ENCODE peak calls at places on chromosomes 6 and 20, in six cellular contexts. One of them, this sample, is unnamed.
A peak's percentile ranks its signal among the peaks of the same experiment; 100 is the strongest.

GRCh38 chr20:62598761-62599194 is 43.5 kb upstream of the SLCO4A1 start:
- DNase-seq in tibial artery: no peak
- DNase-seq in GM12865: peak; percentile 70
- DNase-seq in ascending aorta: no peak
- DNase-seq in pancreas: peak; percentile 51
- DNase-seq in AG10803: no peak
- DNase-seq in this sample: no peak

GRCh38 chr20:57135875-57136274 is 130.6 kb downstream of the BMP7 start:
- DNase-seq in pancreas: no peak
- DNase-seq in AG10803: no peak
- DNase-seq in GM12865: no peak
- DNase-seq in tibial artery: peak; percentile 25
- DNase-seq in ascending aorta: no peak
- DNase-seq in this sample: no peak

GRCh38 chr6:37029249-37029959 is 23.9 kb downstream of the FGD2 start:
- DNase-seq in ascending aorta: peak; percentile 62
- DNase-seq in AG10803: peak; percentile 84
- DNase-seq in pancreas: no peak
- DNase-seq in tibial artery: peak; percentile 80
- DNase-seq in GM12865: peak; percentile 68
- DNase-seq in this sample: no peak

GRCh38 chr6:99143108-99143828 is 195.5 kb upstream of the FBXL4 start:
- DNase-seq in ascending aorta: no peak
- DNase-seq in AG10803: no peak
- DNase-seq in GM12865: no peak
- DNase-seq in tibial artery: no peak
- DNase-seq in pancreas: no peak
- DNase-seq in this sample: no peak

GRCh38 chr20:22333885-22334545 is 250.4 kb downstream of the FOXA2 start:
- DNase-seq in tibial artery: no peak
- DNase-seq in pancreas: peak; percentile 54
- DNase-seq in AG10803: peak; percentile 64
- DNase-seq in ascending aorta: no peak
- DNase-seq in GM12865: peak; percentile 68
- DNase-seq in this sample: no peak

GRCh38 chr6:27161946-27162603 is 85.4 kb upstream of the PRSS16 start:
- DNase-seq in AG10803: peak; percentile 54
- DNase-seq in tibial artery: no peak
- DNase-seq in GM12865: peak; percentile 62
- DNase-seq in ascending aorta: no peak
- DNase-seq in pancreas: no peak
- DNase-seq in this sample: no peak

GRCh38 chr20:58374906-58375760 is 13.9 kb upstream of the VAPB start:
- DNase-seq in GM12865: no peak
- DNase-seq in ascending aorta: no peak
- DNase-seq in AG10803: peak; percentile 58
- DNase-seq in tibial artery: no peak
- DNase-seq in pancreas: no peak
- DNase-seq in this sample: no peak

GRCh38 chr20:52572687-52573086 is 381.1 kb upstream of the ZFP64 start:
- DNase-seq in AG10803: peak; percentile 5
- DNase-seq in pancreas: no peak
- DNase-seq in GM12865: no peak
- DNase-seq in ascending aorta: no peak
- DNase-seq in tibial artery: no peak
- DNase-seq in this sample: no peak

GRCh38 chr20:53914861-53915458 is 155.4 kb downstream of the BCAS1 start:
- DNase-seq in AG10803: no peak
- DNase-seq in pancreas: no peak
- DNase-seq in tibial artery: no peak
- DNase-seq in GM12865: no peak
- DNase-seq in ascending aorta: no peak
- DNase-seq in this sample: no peak

GRCh38 chr6:506508-506907 is 115.0 kb downstream of the IRF4 start:
- DNase-seq in ascending aorta: no peak
- DNase-seq in GM12865: peak; percentile 39
- DNase-seq in pancreas: no peak
- DNase-seq in tibial artery: no peak
- DNase-seq in AG10803: no peak
- DNase-seq in this sample: no peak

GRCh38 chr6:82988904-82989303 is 76.7 kb downstream of the UBE3D start:
- DNase-seq in ascending aorta: no peak
- DNase-seq in AG10803: no peak
- DNase-seq in GM12865: no peak
- DNase-seq in pancreas: no peak
- DNase-seq in tibial artery: no peak
- DNase-seq in this sample: no peak

GRCh38 chr6:106254636-106255035 is 70.9 kb downstream of the ATG5 start:
- DNase-seq in tibial artery: no peak
- DNase-seq in pancreas: no peak
- DNase-seq in GM12865: no peak
- DNase-seq in AG10803: peak; percentile 77
- DNase-seq in ascending aorta: no peak
- DNase-seq in this sample: no peak

GRCh38 chr20:50554694-50555579 is 44.8 kb downstream of the PTPN1 start:
- DNase-seq in pancreas: no peak
- DNase-seq in GM12865: no peak
- DNase-seq in tibial artery: no peak
- DNase-seq in ascending aorta: no peak
- DNase-seq in AG10803: no peak
- DNase-seq in this sample: no peak

GRCh38 chr6:164107297-164107995 is 692.9 kb downstream of the QKI start:
- DNase-seq in pancreas: no peak
- DNase-seq in AG10803: peak; percentile 36
- DNase-seq in ascending aorta: no peak
- DNase-seq in tibial artery: no peak
- DNase-seq in GM12865: no peak
- DNase-seq in this sample: no peak

GRCh38 chr6:142694054-142694453 is 250.9 kb downstream of the HIVEP2 start:
- DNase-seq in ascending aorta: no peak
- DNase-seq in pancreas: no peak
- DNase-seq in AG10803: peak; percentile 59
- DNase-seq in tibial artery: no peak
- DNase-seq in GM12865: no peak
- DNase-seq in this sample: no peak

GRCh38 chr6:51868591-51869355 is 218.6 kb downstream of the PKHD1 start:
- DNase-seq in ascending aorta: no peak
- DNase-seq in tibial artery: no peak
- DNase-seq in AG10803: no peak
- DNase-seq in GM12865: peak; percentile 29
- DNase-seq in pancreas: no peak
- DNase-seq in this sample: no peak

GRCh38 chr6:63813531-63813930 is 177.9 kb downstream of the PHF3 start:
- DNase-seq in AG10803: no peak
- DNase-seq in pancreas: no peak
- DNase-seq in tibial artery: no peak
- DNase-seq in GM12865: no peak
- DNase-seq in ascending aorta: no peak
- DNase-seq in this sample: no peak
- TF ChIP-seq CTCF in AG10803: peak; percentile 16
- TF ChIP-seq CTCF in pancreas: no peak
- TF ChIP-seq CTCF in tibial artery: no peak
- TF ChIP-seq CTCF in GM12865: no peak
- TF ChIP-seq CTCF in ascending aorta: no peak
- TF ChIP-seq CTCF in this sample: no peak

GRCh38 chr6:128952902-128953301 is 70.0 kb downstream of the LAMA2 start:
- DNase-seq in AG10803: no peak
- DNase-seq in tibial artery: no peak
- DNase-seq in ascending aorta: no peak
- DNase-seq in pancreas: no peak
- DNase-seq in GM12865: no peak
- DNase-seq in this sample: no peak

GRCh38 chr6:128950864-128951263 is 67.9 kb downstream of the LAMA2 start:
- DNase-seq in tibial artery: no peak
- DNase-seq in pancreas: no peak
- DNase-seq in GM12865: no peak
- DNase-seq in AG10803: no peak
- DNase-seq in ascending aorta: no peak
- DNase-seq in this sample: no peak

GRCh38 chr6:128954308-128955043 is 71.5 kb downstream of the LAMA2 start:
- DNase-seq in AG10803: no peak
- DNase-seq in GM12865: no peak
- DNase-seq in tibial artery: no peak
- DNase-seq in pancreas: no peak
- DNase-seq in ascending aorta: no peak
- DNase-seq in this sample: no peak
- TF ChIP-seq CTCF in AG10803: no peak
- TF ChIP-seq CTCF in GM12865: no peak
- TF ChIP-seq CTCF in tibial artery: no peak
- TF ChIP-seq CTCF in pancreas: no peak
- TF ChIP-seq CTCF in ascending aorta: no peak
- TF ChIP-seq CTCF in this sample: no peak

GRCh38 chr6:10511477-10511876 is 9.7 kb upstream of the GCNT2 start:
- DNase-seq in GM12865: no peak
- DNase-seq in ascending aorta: no peak
- DNase-seq in AG10803: peak; percentile 8
- DNase-seq in tibial artery: no peak
- DNase-seq in pancreas: no peak
- DNase-seq in this sample: no peak

GRCh38 chr6:10516953-10517352 is 4.2 kb upstream of the GCNT2 start:
- DNase-seq in ascending aorta: no peak
- DNase-seq in tibial artery: no peak
- DNase-seq in GM12865: no peak
- DNase-seq in pancreas: no peak
- DNase-seq in AG10803: no peak
- DNase-seq in this sample: no peak

GRCh38 chr6:10510592-10511367 is 10.4 kb upstream of the GCNT2 start:
- DNase-seq in AG10803: peak; percentile 11
- DNase-seq in GM12865: peak; percentile 76
- DNase-seq in pancreas: peak; percentile 78
- DNase-seq in tibial artery: no peak
- DNase-seq in ascending aorta: no peak
- DNase-seq in this sample: no peak

GRCh38 chr6:10514049-10514780 is 6.9 kb upstream of the GCNT2 start:
- DNase-seq in ascending aorta: no peak
- DNase-seq in pancreas: no peak
- DNase-seq in tibial artery: no peak
- DNase-seq in AG10803: no peak
- DNase-seq in GM12865: no peak
- DNase-seq in this sample: no peak

GRCh38 chr6:10513544-10513943 is 7.6 kb upstream of the GCNT2 start:
- DNase-seq in tibial artery: no peak
- DNase-seq in GM12865: no peak
- DNase-seq in pancreas: no peak
- DNase-seq in AG10803: no peak
- DNase-seq in ascending aorta: no peak
- DNase-seq in this sample: no peak
- TF ChIP-seq CTCF in tibial artery: no peak
- TF ChIP-seq CTCF in GM12865: no peak
- TF ChIP-seq CTCF in pancreas: no peak
- TF ChIP-seq CTCF in AG10803: no peak
- TF ChIP-seq CTCF in ascending aorta: no peak
- TF ChIP-seq CTCF in this sample: no peak

GRCh38 chr6:32558426-32559057 is 28.5 kb upstream of the HLA-DRB5 start:
- DNase-seq in GM12865: no peak
- DNase-seq in ascending aorta: no peak
- DNase-seq in tibial artery: no peak
- DNase-seq in pancreas: no peak
- DNase-seq in AG10803: no peak
- DNase-seq in this sample: no peak
- TF ChIP-seq CTCF in GM12865: no peak
- TF ChIP-seq CTCF in ascending aorta: no peak
- TF ChIP-seq CTCF in tibial artery: no peak
- TF ChIP-seq CTCF in pancreas: no peak
- TF ChIP-seq CTCF in AG10803: no peak
- TF ChIP-seq CTCF in this sample: no peak

GRCh38 chr6:125752773-125753172 is 3.3 kb downstream of the HEY2 start:
- DNase-seq in ascending aorta: no peak
- DNase-seq in tibial artery: no peak
- DNase-seq in AG10803: no peak
- DNase-seq in pancreas: no peak
- DNase-seq in GM12865: no peak
- DNase-seq in this sample: no peak

GRCh38 chr6:125751334-125751916 is 2.0 kb downstream of the HEY2 start:
- DNase-seq in pancreas: no peak
- DNase-seq in AG10803: no peak
- DNase-seq in GM12865: no peak
- DNase-seq in ascending aorta: no peak
- DNase-seq in tibial artery: no peak
- DNase-seq in this sample: no peak

GRCh38 chr6:125753218-125753936 is 3.9 kb downstream of the HEY2 start:
- DNase-seq in pancreas: no peak
- DNase-seq in tibial artery: no peak
- DNase-seq in ascending aorta: no peak
- DNase-seq in GM12865: peak; percentile 50
- DNase-seq in AG10803: peak; percentile 25
- DNase-seq in this sample: no peak

GRCh38 chr6:125750692-125751333 is 1.4 kb downstream of the HEY2 start:
- DNase-seq in tibial artery: no peak
- DNase-seq in ascending aorta: no peak
- DNase-seq in GM12865: no peak
- DNase-seq in pancreas: no peak
- DNase-seq in AG10803: no peak
- DNase-seq in this sample: no peak

DNA sequence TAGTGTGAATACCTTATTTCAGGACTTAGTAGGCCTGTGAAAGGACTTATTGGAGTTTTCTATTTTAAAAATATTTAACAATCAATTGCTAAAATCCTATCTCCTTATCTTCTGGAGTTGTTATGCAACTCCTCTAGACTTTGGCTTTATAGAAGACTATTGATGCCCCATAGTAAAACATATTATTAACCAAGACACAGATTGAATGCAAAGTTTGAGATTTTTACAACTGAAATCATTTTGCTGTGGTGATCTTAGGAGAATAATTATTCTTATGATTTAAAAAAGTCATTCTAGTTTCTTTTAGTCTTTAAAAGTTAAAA is 4.5 kb downstream of the HEY2 start:
- DNase-seq in pancreas: no peak
- DNase-seq in tibial artery: no peak
- DNase-seq in ascending aorta: no peak
- DNase-seq in GM12865: no peak
- DNase-seq in AG10803: no peak
- DNase-seq in this sample: no peak
- TF ChIP-seq CTCF in pancreas: no peak
- TF ChIP-seq CTCF in tibial artery: no peak
- TF ChIP-seq CTCF in ascending aorta: no peak
- TF ChIP-seq CTCF in GM12865: no peak
- TF ChIP-seq CTCF in AG10803: no peak
- TF ChIP-seq CTCF in this sample: no peak

GRCh38 chr6:3848925-3849605 is at the start of gene FAM50B:
- DNase-seq in ascending aorta: peak; percentile 79
- DNase-seq in GM12865: peak; percentile 89
- DNase-seq in AG10803: peak; percentile 88
- DNase-seq in pancreas: peak; percentile 96
- DNase-seq in tibial artery: peak; percentile 97
- DNase-seq in this sample: peak; percentile 86
- TF ChIP-seq CTCF in ascending aorta: peak; percentile 99
- TF ChIP-seq CTCF in GM12865: peak; percentile 78
- TF ChIP-seq CTCF in AG10803: peak; percentile 78
- TF ChIP-seq CTCF in pancreas: peak; percentile 88
- TF ChIP-seq CTCF in tibial artery: peak; percentile 99
- TF ChIP-seq CTCF in this sample: peak; percentile 63

GRCh38 chr6:34529665-34530327 is 26.3 kb downstream of the SPDEF start:
- DNase-seq in tibial artery: no peak
- DNase-seq in AG10803: no peak
- DNase-seq in pancreas: peak; percentile 54
- DNase-seq in GM12865: no peak
- DNase-seq in ascending aorta: no peak
- DNase-seq in this sample: no peak
- TF ChIP-seq CTCF in tibial artery: no peak
- TF ChIP-seq CTCF in AG10803: no peak
- TF ChIP-seq CTCF in pancreas: no peak
- TF ChIP-seq CTCF in GM12865: no peak
- TF ChIP-seq CTCF in ascending aorta: no peak
- TF ChIP-seq CTCF in this sample: no peak

This sample was measured in activated B cell treated with CpG ODN at 0.5 μM for 24 hours.